ENCODE peak calls at places on chromosomes 2 and 18, in seven cellular contexts. E is fibroblast of mammary gland, N is transverse colon, T is lung, C is heart left ventricle, A is GM12865, M is kidney. P is an unnamed sample.

GRCh38 chr18:40692871-40693270 is 1262.2 kb upstream of the PIK3C3 start:
- DNase-seq in E (no peak), N (no peak), T (no peak), C (no peak), A (no peak), M (no peak), P (no peak)

GRCh38 chr2:239155806-239156480 is 244.9 kb downstream of the HDAC4 start:
- DNase-seq in E (no peak), N (no peak), T (no peak), C (peak; percentile 10), A (no peak), M (peak; percentile 43), P (no peak)

GRCh38 chr2:121696410-121696930 is 40.2 kb downstream of the NIFK start:
- DNase-seq in E (no peak), N (no peak), T (no peak), C (no peak), A (no peak), M (no peak), P (no peak)

GRCh38 chr2:3498783-3499394 is 20.4 kb downstream of the ADI1 start:
- DNase-seq in E (no peak), N (no peak), T (no peak), C (no peak), A (no peak), M (no peak), P (no peak)

GRCh38 chr2:121162893-121163292 is 122.1 kb downstream of the TFCP2L1 start:
- DNase-seq in E (no peak), N (no peak), T (no peak), C (no peak), A (no peak), M (no peak), P (no peak)

GRCh38 chr2:170648037-170648436 is 67.1 kb upstream of the SP5 start:
- DNase-seq in E (no peak), N (no peak), T (no peak), C (no peak), A (no peak), M (no peak), P (no peak)

GRCh38 chr2:32820701-32821100 is 126.1 kb upstream of the LTBP1 start:
- DNase-seq in E (no peak), N (no peak), T (no peak), C (no peak), A (no peak), M (no peak), P (no peak)

GRCh38 chr2:216880509-216881184 is 20.8 kb upstream of the TNP1 start:
- DNase-seq in E (no peak), N (peak; percentile 10), T (no peak), C (no peak), A (no peak), M (no peak), P (peak; percentile 84)

GRCh38 chr2:98880266-98881152 is 55.5 kb downstream of the CRACDL start:
- DNase-seq in E (no peak), N (no peak), T (peak; percentile 20), C (no peak), A (no peak), M (no peak), P (no peak)

GRCh38 chr2:239289545-239289944 is 111.3 kb downstream of the HDAC4 start:
- DNase-seq in E (no peak), N (peak; percentile 6), T (no peak), C (peak; percentile 9), A (no peak), M (no peak), P (no peak)

GRCh38 chr2:61371027-61371426 is 99.9 kb downstream of the USP34 start:
- DNase-seq in E (peak; percentile 8), N (no peak), T (no peak), C (no peak), A (no peak), M (no peak), P (no peak)

GRCh38 chr2:147934881-147935280 is 85.7 kb downstream of the ORC4 start:
- DNase-seq in E (peak; percentile 15), N (no peak), T (no peak), C (no peak), A (no peak), M (no peak), P (no peak)

GRCh38 chr2:190512539-190513095 is 21.9 kb downstream of the NEMP2 start:
- DNase-seq in E (no peak), N (no peak), T (no peak), C (peak; percentile 28), A (no peak), M (no peak), P (no peak)

GRCh38 chr2:225468131-225468530 is 68.6 kb downstream of the NYAP2 start:
- DNase-seq in E (no peak), N (no peak), T (no peak), C (no peak), A (no peak), M (no peak), P (no peak)

DNA sequence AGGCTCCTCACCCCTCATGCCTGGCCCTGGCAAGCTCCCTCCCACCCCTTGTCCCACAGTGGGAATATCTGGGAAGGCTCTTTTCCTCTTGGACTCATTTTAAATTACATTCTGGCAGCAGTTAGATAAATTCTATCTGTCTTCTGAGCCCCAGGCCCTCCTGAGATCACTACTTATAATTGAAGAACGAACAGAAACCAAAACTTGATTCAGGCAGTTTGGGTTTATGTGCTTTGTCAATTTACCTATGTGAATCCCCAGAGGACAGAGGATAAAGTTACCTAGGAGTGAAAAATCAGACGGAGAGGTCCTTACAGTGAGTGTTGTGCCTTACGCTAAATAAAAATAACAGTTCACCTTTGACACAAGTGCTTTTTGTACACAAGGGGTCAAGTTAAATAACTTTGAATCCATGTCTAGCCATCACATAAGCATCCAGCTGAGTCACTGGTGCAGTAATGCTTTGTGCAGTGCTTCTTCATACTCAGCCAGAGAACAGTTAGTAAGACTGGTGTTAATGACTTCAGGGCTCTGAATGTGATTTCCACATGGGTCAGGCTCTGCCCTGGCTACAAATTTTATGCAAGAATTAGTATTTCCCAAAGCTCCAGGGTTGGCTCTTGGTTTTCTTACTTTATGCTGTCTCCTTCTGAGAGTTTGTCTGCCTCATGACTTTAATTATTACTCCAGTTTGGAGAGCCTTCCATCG is 329.3 kb downstream of the INSIG2 start:
- DNase-seq in E (peak; percentile 87), N (no peak), T (no peak), C (no peak), A (no peak), M (no peak), P (peak; percentile 25)
- H3K4me3 ChIP-seq in E (no peak overlapping the region), N (no peak overlapping the region), T (no peak overlapping the region), C (no peak overlapping the region), A (no peak overlapping the region), M (no peak overlapping the region), P (no peak overlapping the region)

GRCh38 chr2:129763190-129763846 is 216.1 kb upstream of the RAB6C start:
- DNase-seq in E (no peak), N (no peak), T (no peak), C (no peak), A (no peak), M (no peak), P (no peak)

GRCh38 chr2:129766594-129766993 is 212.9 kb upstream of the RAB6C start:
- DNase-seq in E (no peak), N (no peak), T (no peak), C (no peak), A (no peak), M (no peak), P (no peak)

GRCh38 chr2:129766159-129766485 is 213.3 kb upstream of the RAB6C start:
- DNase-seq in E (no peak), N (no peak), T (no peak), C (no peak), A (no peak), M (no peak), P (no peak)

GRCh38 chr2:129765326-129766158 is 213.9 kb upstream of the RAB6C start:
- DNase-seq in E (no peak), N (no peak), T (no peak), C (no peak), A (no peak), M (no peak), P (no peak)

DNA sequence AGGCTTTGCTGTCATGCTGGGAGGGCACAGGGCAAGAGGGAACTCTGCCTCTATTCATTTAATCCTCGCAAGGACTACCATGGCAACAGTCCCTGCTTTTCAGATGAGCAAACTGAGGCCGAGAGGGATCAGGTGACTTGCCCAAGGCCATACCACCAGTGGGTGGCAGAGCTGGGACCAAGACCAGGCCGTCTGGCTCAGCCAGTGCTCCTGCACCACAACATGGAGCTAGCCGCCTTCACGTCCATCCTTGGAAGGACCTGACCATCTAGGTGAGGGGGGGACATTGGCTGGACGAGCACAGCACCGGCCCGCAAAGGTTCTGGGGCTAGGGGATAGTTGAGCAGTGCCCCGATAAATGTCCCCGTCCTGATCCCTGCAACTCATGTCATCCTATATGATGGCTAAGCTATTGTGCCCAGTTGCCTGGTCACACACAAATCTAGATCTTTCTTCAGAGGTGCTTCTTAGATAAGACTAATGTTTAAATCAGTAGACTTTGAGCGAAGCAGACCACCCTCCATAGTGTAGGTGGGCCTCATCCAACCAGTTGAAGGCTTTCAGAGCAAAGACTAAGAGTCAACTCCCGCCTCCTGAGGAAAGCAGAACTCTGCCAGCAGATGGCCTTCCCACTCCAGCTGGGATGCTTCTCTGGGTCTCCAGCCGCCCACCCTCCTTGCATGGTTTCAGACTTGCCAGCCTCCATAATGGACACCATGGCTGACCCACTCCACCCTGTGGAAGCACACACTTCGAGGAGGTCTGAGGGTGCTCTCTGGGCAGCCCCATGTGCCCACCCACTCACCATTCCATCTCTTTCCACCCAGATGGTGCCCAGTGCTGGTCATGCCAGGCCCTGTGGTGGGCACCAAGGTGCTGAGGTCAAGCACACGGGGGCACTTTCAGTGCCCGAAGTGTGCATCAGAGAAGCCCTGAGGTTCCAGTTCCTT is 214.8 kb upstream of the RAB6C start:
- DNase-seq in E (no peak), N (no peak), T (no peak), C (no peak), A (no peak), M (no peak), P (no peak)
- TF ChIP-seq CTCF in E (no peak), N (no peak), T (no peak), C (no peak), A (no peak), M (no peak), P (no peak)

GRCh38 chr18:6434987-6435709 is 20.4 kb upstream of the L3MBTL4 start:
- DNase-seq in E (no peak), N (no peak), T (no peak), C (no peak), A (no peak), M (no peak), P (no peak)
- H3K4me3 ChIP-seq in E (no peak overlapping the region), N (no peak overlapping the region), T (no peak overlapping the region), C (no peak overlapping the region), A (no peak overlapping the region), M (no peak overlapping the region), P (no peak overlapping the region)

GRCh38 chr2:215493370-215493769 is 57.5 kb upstream of the FN1 start:
- DNase-seq in E (no peak), N (no peak), T (no peak), C (no peak), A (no peak), M (no peak), P (no peak)

GRCh38 chr2:215486973-215487372 is 51.1 kb upstream of the FN1 start:
- DNase-seq in E (peak; percentile 77), N (no peak), T (no peak), C (no peak), A (no peak), M (no peak), P (peak; percentile 27)

GRCh38 chr2:215485032-215485431 is 49.2 kb upstream of the FN1 start:
- DNase-seq in E (no peak), N (no peak), T (no peak), C (no peak), A (no peak), M (no peak), P (no peak)

GRCh38 chr2:215484570-215484969 is 48.7 kb upstream of the FN1 start:
- DNase-seq in E (no peak), N (no peak), T (no peak), C (no peak), A (no peak), M (no peak), P (no peak)

GRCh38 chr2:215489288-215489848 is 53.5 kb upstream of the FN1 start:
- DNase-seq in E (no peak), N (no peak), T (no peak), C (no peak), A (no peak), M (no peak), P (no peak)
- TF ChIP-seq CTCF in E (no peak), N (no peak), T (no peak), C (no peak), A (no peak), M (no peak), P (no peak)

P was measured in fibroblast of villous mesenchyme.